ENCODE peak calls at places on chromosomes 12 and 14, in seven cellular contexts. J, M, A, C, S, R and V are unnamed samples.

GRCh38 chr14:104253223-104253822 is 114.9 kb downstream of the KIF26A start:
- DNase-seq in J (no peak), R (no peak), M (no peak), A (no peak), C (no peak), S (no peak), V (no peak)

GRCh38 chr14:88993946-88994345 is 169.5 kb downstream of the TTC8 start:
- DNase-seq in M (no peak), R (no peak), S (no peak), C (no peak), J (no peak), A (no peak), V (no peak)

GRCh38 chr12:30694971-30695326 is 720 bp downstream of the IPO8 start:
- DNase-seq in R (peak; percentile 49), C (no peak), A (peak; percentile 36), M (peak; percentile 61), S (peak; percentile 45), J (peak; percentile 63), V (no peak)

GRCh38 chr12:124917135-124917840 is 2.8 kb upstream of the UBC start:
- DNase-seq in J (peak; percentile 99), R (peak; percentile 98), A (peak; percentile 100), M (peak; percentile 99), S (peak; percentile 100), C (peak; percentile 79), V (no peak)

GRCh38 chr14:70707138-70708038 is 65.7 kb downstream of the TTC9 start:
- DNase-seq in C (no peak), S (peak; percentile 5), A (no peak), R (no peak), M (no peak), J (peak; percentile 30), V (no peak)

GRCh38 chr14:95713596-95714371 is at the start of gene TCL1A:
- DNase-seq in A (no peak), R (no peak), J (peak; percentile 89), C (no peak), M (no peak), S (no peak), V (no peak)

GRCh38 chr14:94113908-94114588 is 3.5 kb downstream of the IFI27 start:
- DNase-seq in M (no peak), A (peak; percentile 39), J (no peak), S (no peak), R (no peak), C (no peak), V (no peak)

GRCh38 chr12:12561305-12562015 is 1.2 kb downstream of the DUSP16 start:
- DNase-seq in R (peak; percentile 59), M (peak; percentile 90), J (peak; percentile 62), A (peak; percentile 50), C (peak; percentile 39), S (peak; percentile 57), V (peak; percentile 72)

GRCh38 chr12:1769809-1770494 is 50.4 kb upstream of the LRTM2 start:
- DNase-seq in R (no peak), J (no peak), S (peak; percentile 77), A (no peak), C (no peak), M (no peak), V (no peak)

GRCh38 chr12:51972849-51973273 is 21.4 kb downstream of the ACVR1B start:
- DNase-seq in M (no peak), A (peak; percentile 80), S (peak; percentile 43), R (no peak), C (peak; percentile 19), J (no peak), V (no peak)

GRCh38 chr12:57771271-57771872 is 533 bp downstream of the METTL1 start:
- DNase-seq in M (peak; percentile 93), C (peak; percentile 62), J (peak; percentile 99), A (peak; percentile 92), S (peak; percentile 76), R (peak; percentile 86), V (peak; percentile 87)

GRCh38 chr12:2641209-2641608 is 153.6 kb upstream of the FKBP4 start:
- DNase-seq in S (no peak), J (peak; percentile 80), R (no peak), A (peak; percentile 19), M (no peak), C (no peak), V (no peak)

GRCh38 chr14:64993263-64993662 is 6.6 kb downstream of the FNTB start:
- DNase-seq in A (no peak), M (no peak), R (no peak), J (no peak), C (no peak), S (no peak), V (no peak)

GRCh38 chr12:68397566-68398158 is 65.5 kb upstream of the MDM1 start:
- DNase-seq in J (no peak), M (no peak), C (no peak), R (no peak), S (no peak), A (no peak), V (no peak)

GRCh38 chr12:82383930-82384513 is 25.7 kb downstream of the METTL25 start:
- DNase-seq in R (no peak), J (peak; percentile 41), S (no peak), C (no peak), M (no peak), A (peak; percentile 51), V (no peak)

GRCh38 chr14:39265741-39266588 is 32.2 kb downstream of the MIA2 start:
- DNase-seq in R (no peak), M (peak; percentile 87), A (peak; percentile 43), S (peak; percentile 96), J (no peak), C (no peak), V (no peak)

GRCh38 chr14:38481939-38482678 is 226.2 kb upstream of the CLEC14A start:
- DNase-seq in S (no peak), R (no peak), A (peak; percentile 77), J (peak; percentile 5), M (peak; percentile 20), C (no peak), V (no peak)

GRCh38 chr14:68815288-68816182 is 22.7 kb upstream of the ZFP36L1 start:
- DNase-seq in S (peak; percentile 37), C (no peak), J (no peak), M (peak; percentile 74), R (no peak), A (no peak), V (no peak)

GRCh38 chr14:80946187-80946586 is 4.6 kb upstream of the CEP128 start:
- DNase-seq in J (no peak), R (no peak), C (no peak), A (no peak), M (no peak), S (no peak), V (no peak)

GRCh38 chr12:30201301-30202160 is 417.8 kb upstream of the TMTC1 start:
- DNase-seq in J (peak; percentile 43), C (no peak), A (peak; percentile 14), R (no peak), M (peak; percentile 39), S (no peak), V (no peak)

GRCh38 chr14:22099942-22100763 is 426.5 kb upstream of the OR4E1 start:
- DNase-seq in R (peak; percentile 54), J (peak; percentile 92), C (peak; percentile 21), A (peak; percentile 52), S (peak; percentile 55), M (peak; percentile 73), V (no peak)

DNA sequence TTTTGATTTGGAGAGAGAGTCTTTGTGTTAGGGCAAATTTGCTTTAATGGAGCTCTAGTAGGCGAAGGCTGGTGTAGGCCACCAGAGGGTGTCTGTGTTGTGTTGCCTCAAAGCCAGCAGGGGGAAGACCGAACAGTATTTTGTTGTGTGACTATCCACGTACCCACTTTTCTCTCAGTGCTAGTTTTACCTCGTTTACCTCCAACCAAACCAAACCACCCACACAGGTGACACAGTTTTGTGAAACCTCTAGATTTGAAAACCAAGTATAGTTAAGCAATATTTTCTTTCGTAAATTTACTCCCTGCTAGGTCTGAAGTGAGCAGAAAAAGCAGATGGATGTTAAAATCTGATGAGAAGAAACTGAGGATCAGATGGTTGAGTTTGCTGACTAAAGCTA is 36.3 kb upstream of the NPFF start:
- DNase-seq in R (peak; percentile 72), C (peak; percentile 4), A (peak; percentile 81), M (no peak), S (peak; percentile 54), J (peak; percentile 86), V (peak; percentile 63)
- H3K27ac ChIP-seq in R (peak overlapping the region; percentile 93), C (no peak overlapping the region), A (peak overlapping the region; percentile 27), M (peak overlapping the region; percentile 43), S (peak overlapping the region; percentile 58), J (peak overlapping the region; percentile 51), V (peak overlapping the region; percentile 71)

DNA sequence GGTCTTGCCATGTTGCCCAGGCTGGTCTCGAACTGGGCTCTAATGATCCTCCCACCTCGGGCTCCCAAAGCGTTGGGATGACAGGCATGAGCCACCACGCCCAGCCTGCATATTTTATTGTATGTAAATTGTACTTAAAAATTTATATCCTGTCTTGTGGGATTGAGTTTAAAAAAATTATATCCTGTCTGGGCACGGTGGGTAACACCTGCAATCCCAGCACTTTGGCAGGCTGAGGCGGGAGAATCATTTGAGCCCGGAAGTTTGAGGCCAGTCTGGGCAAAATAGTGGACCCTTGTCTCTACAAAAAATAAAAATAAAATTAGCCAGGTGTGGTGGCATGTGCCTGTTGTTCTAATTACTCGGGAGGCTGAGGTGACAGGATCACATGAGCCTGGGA is 13.9 kb upstream of the CEBPE start:
- DNase-seq in S (no peak), M (no peak), R (no peak), A (no peak), J (no peak), C (no peak), V (no peak)
- H3K27ac ChIP-seq in S (no peak overlapping the region), M (no peak overlapping the region), R (no peak overlapping the region), A (no peak overlapping the region), J (no peak overlapping the region), C (no peak overlapping the region), V (no peak overlapping the region)

DNA sequence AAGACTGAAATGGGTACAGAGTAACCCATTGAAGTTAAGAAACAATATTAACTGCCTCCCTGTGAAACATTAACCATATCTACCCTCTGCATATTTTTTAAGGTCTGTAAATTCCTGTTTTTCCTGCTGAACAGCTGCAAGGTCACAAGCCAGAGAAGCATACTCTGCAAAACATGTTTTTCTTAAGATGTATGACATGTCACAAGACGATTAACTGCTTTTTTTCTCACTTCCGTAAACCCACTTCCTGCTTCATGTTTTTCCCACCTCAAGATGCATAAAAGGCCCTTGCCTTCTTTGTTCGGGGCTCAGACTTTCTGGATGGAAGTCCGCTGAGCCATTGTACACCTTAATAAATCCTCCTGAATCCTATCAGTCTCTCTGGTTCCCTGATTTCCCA is 504.7 kb upstream of the MIS18BP1 start:
- DNase-seq in C (no peak), M (no peak), A (no peak), J (no peak), R (no peak), S (no peak), V (no peak)
- H3K27ac ChIP-seq in C (no peak overlapping the region), M (no peak overlapping the region), A (no peak overlapping the region), J (no peak overlapping the region), R (no peak overlapping the region), S (no peak overlapping the region), V (no peak overlapping the region)

GRCh38 chr12:122860854-122861585 is 25.8 kb downstream of the HIP1R start:
- DNase-seq in C (no peak), S (no peak), A (no peak), R (peak; percentile 32), M (no peak), J (no peak), V (no peak)

GRCh38 chr12:122858591-122859302 is 23.5 kb downstream of the HIP1R start:
- DNase-seq in R (no peak), A (no peak), M (peak; percentile 47), J (no peak), S (no peak), C (no peak), V (no peak)

GRCh38 chr12:122859303-122860051 is 24.2 kb downstream of the HIP1R start:
- DNase-seq in R (no peak), A (no peak), M (peak; percentile 53), S (no peak), J (no peak), C (no peak), V (no peak)

GRCh38 chr12:122861586-122861970 is 26.3 kb downstream of the HIP1R start:
- DNase-seq in S (no peak), A (no peak), J (no peak), C (no peak), R (peak; percentile 32), M (no peak), V (no peak)

GRCh38 chr12:122860052-122860853 is 25.0 kb downstream of the HIP1R start:
- DNase-seq in S (peak; percentile 80), C (peak; percentile 77), M (peak; percentile 93), R (peak; percentile 91), A (peak; percentile 83), J (peak; percentile 84), V (peak; percentile 69)
- H3K27ac ChIP-seq in S (no peak overlapping the region), C (no peak overlapping the region), M (peak overlapping the region; percentile 14), R (peak overlapping the region; percentile 77), A (no peak overlapping the region), J (no peak overlapping the region), V (peak overlapping the region; percentile 70)